ENCODE peak calls at places on chromosomes 4 and X, in eight cellular contexts. S is effector memory CD4-positive, alpha-beta T cell; F is sciatic nerve; J is fibroblast of the conjunctiva; A is K562; Y is AG10803; I is SW480; D is T-cell. G is an unnamed sample.

GRCh38 chr4:84497220-84497834 is 1.8 kb downstream of the NKX6-1 start:
- DNase-seq in S (no peak), F (peak), J (no peak), A (no peak), Y (peak), I (no peak), D (no peak), G (peak)

GRCh38 chr4:93267747-93268146 is 560.8 kb upstream of the ATOH1 start:
- DNase-seq in S (no peak), F (no peak), J (no peak), A (no peak), Y (no peak), I (no peak), D (no peak), G (no peak)

GRCh38 chrX:81414630-81415029 is 212.7 kb downstream of the SH3BGRL start:
- DNase-seq in S (no peak), F (no peak), J (no peak), A (no peak), Y (peak), I (no peak), D (no peak), G (no peak)

GRCh38 chr4:114078636-114079035 is 99.2 kb upstream of the ARSJ start:
- DNase-seq in S (no peak), F (no peak), J (no peak), A (no peak), Y (peak), I (no peak), D (no peak), G (no peak)

GRCh38 chrX:31209005-31209612 is 137.3 kb upstream of the FTHL17 start:
- DNase-seq in S (no peak), F (no peak), J (no peak), A (no peak), Y (no peak), I (no peak), D (no peak), G (peak)

GRCh38 chr4:42906906-42907774 is 14.6 kb downstream of the GRXCR1 start:
- DNase-seq in S (no peak), F (no peak), J (no peak), A (no peak), Y (no peak), I (peak), D (no peak), G (no peak)

GRCh38 chrX:45664727-45665290 is 464.1 kb upstream of the DIPK2B start:
- DNase-seq in S (no peak), F (no peak), J (no peak), A (no peak), Y (no peak), I (no peak), D (no peak), G (no peak)

GRCh38 chr4:129240816-129241215 is 144.9 kb downstream of the C4orf33 start:
- DNase-seq in S (no peak), F (no peak), J (peak), A (no peak), Y (no peak), I (no peak), D (no peak), G (no peak)

GRCh38 chr4:40918330-40918729 is 168.6 kb downstream of the NSUN7 start:
- DNase-seq in S (no peak), F (peak), J (peak), A (no peak), Y (peak), I (no peak), D (no peak), G (no peak)

GRCh38 chr4:7199129-7199725 is 6.9 kb downstream of the SORCS2 start:
- DNase-seq in S (no peak), F (peak), J (no peak), A (no peak), Y (no peak), I (no peak), D (no peak), G (no peak)

GRCh38 chr4:78652282-78652876 is 100.8 kb downstream of the ANXA3 start:
- DNase-seq in S (no peak), F (no peak), J (no peak), A (no peak), Y (peak), I (no peak), D (no peak), G (no peak)

GRCh38 chr4:183431614-183432013 is 12.8 kb upstream of the CDKN2AIP start:
- DNase-seq in S (no peak), F (no peak), J (no peak), A (no peak), Y (no peak), I (no peak), D (no peak), G (no peak)

GRCh38 chr4:112031712-112032328 is 113.4 kb upstream of the FAM241A start:
- DNase-seq in S (no peak), F (no peak), J (peak), A (peak), Y (peak), I (peak), D (no peak), G (peak)

GRCh38 chrX:132689741-132690140 is 200.9 kb upstream of the MBNL3 start:
- DNase-seq in S (no peak), F (no peak), J (no peak), A (no peak), Y (no peak), I (no peak), D (no peak), G (no peak)

GRCh38 chr4:8917868-8918783 is 46.5 kb upstream of the HMX1 start:
- DNase-seq in S (peak), F (peak), J (peak), A (peak), Y (peak), I (peak), D (peak), G (peak)

GRCh38 chr4:84403656-84404055 is 95.4 kb downstream of the NKX6-1 start:
- DNase-seq in S (no peak), F (no peak), J (no peak), A (no peak), Y (peak), I (peak), D (no peak), G (no peak)

GRCh38 chrX:19386679-19387078 is 43.0 kb downstream of the PDHA1 start:
- DNase-seq in S (no peak), F (peak), J (no peak), A (no peak), Y (no peak), I (no peak), D (no peak), G (no peak)

G was measured in HEK293T.